ENCODE peak calls at places on chromosomes 16 and 17, in seven cellular contexts. N, C, V, O, K, M and R are unnamed samples.
A peak's percentile ranks its signal among the peaks of the same experiment; 100 is the strongest.

GRCh38 chr16:70696952-70697600 is 11.2 kb upstream of the MTSS2 start:
- DNase-seq in N (no peak), C (no peak), V (no peak), O (no peak), K (peak; percentile 65), M (no peak), R (peak; percentile 67)

GRCh38 chr16:86429663-86430062 is 80.7 kb upstream of the FOXF1 start:
- DNase-seq in N (no peak), C (no peak), V (no peak), O (no peak), K (no peak), M (no peak), R (no peak)

GRCh38 chr17:17809527-17810373 is 27.0 kb downstream of the SREBF1 start:
- DNase-seq in N (no peak), C (no peak), V (no peak), O (no peak), K (no peak), M (peak; percentile 39), R (no peak)

GRCh38 chr17:70081885-70082284 is 6.9 kb downstream of the KCNJ16 start:
- DNase-seq in N (no peak), C (no peak), V (no peak), O (no peak), K (no peak), M (no peak), R (no peak)

GRCh38 chr17:78448356-78448993 is 70.0 kb downstream of the PGS1 start:
- DNase-seq in N (no peak), C (no peak), V (no peak), O (no peak), K (no peak), M (no peak), R (no peak)

GRCh38 chr17:57708401-57708800 is 36.7 kb downstream of the CCDC182 start:
- DNase-seq in N (no peak), C (no peak), V (no peak), O (no peak), K (no peak), M (no peak), R (no peak)

GRCh38 chr17:35257080-35257701 is 14.3 kb downstream of the SLFN5 start:
- DNase-seq in N (no peak), C (no peak), V (no peak), O (peak; percentile 61), K (no peak), M (peak; percentile 59), R (no peak)

GRCh38 chr17:7254511-7254910 is 2.5 kb downstream of the ELP5 start:
- DNase-seq in N (no peak), C (no peak), V (no peak), O (no peak), K (no peak), M (no peak), R (no peak)

GRCh38 chr16:4117250-4117578 is 972 bp upstream of the ADCY9 start:
- DNase-seq in N (no peak), C (no peak), V (no peak), O (no peak), K (no peak), M (no peak), R (no peak)

GRCh38 chr17:7477392-7478275 is 1.8 kb downstream of the ZBTB4 start:
- DNase-seq in N (peak; percentile 69), C (no peak), V (peak; percentile 59), O (peak; percentile 85), K (peak; percentile 56), M (peak; percentile 72), R (no peak)

GRCh38 chr17:57889892-57890856 is 40.3 kb upstream of the MRPS23 start:
- DNase-seq in N (peak; percentile 98), C (no peak), V (peak; percentile 93), O (peak; percentile 58), K (peak; percentile 88), M (peak; percentile 41), R (no peak)

GRCh38 chr17:31726980-31727427 is 132.0 kb downstream of the COPRS start:
- DNase-seq in N (no peak), C (no peak), V (no peak), O (peak; percentile 78), K (no peak), M (no peak), R (no peak)

GRCh38 chr16:49484454-49484853 is 110.8 kb downstream of the C16orf78 start:
- DNase-seq in N (peak; percentile 91), C (no peak), V (peak; percentile 77), O (no peak), K (peak; percentile 33), M (no peak), R (no peak)

GRCh38 chr16:56776562-56776961 is 46.6 kb downstream of the NUP93 start:
- DNase-seq in N (peak; percentile 44), C (no peak), V (no peak), O (no peak), K (no peak), M (no peak), R (no peak)

GRCh38 chr17:75720656-75721462 is at the start of gene ITGB4:
- DNase-seq in N (no peak), C (peak; percentile 66), V (no peak), O (no peak), K (peak; percentile 77), M (no peak), R (peak; percentile 66)

GRCh38 chr17:48162305-48162934 is 54.9 kb downstream of the SNX11 start:
- DNase-seq in N (no peak), C (no peak), V (no peak), O (no peak), K (no peak), M (no peak), R (no peak)

DNA sequence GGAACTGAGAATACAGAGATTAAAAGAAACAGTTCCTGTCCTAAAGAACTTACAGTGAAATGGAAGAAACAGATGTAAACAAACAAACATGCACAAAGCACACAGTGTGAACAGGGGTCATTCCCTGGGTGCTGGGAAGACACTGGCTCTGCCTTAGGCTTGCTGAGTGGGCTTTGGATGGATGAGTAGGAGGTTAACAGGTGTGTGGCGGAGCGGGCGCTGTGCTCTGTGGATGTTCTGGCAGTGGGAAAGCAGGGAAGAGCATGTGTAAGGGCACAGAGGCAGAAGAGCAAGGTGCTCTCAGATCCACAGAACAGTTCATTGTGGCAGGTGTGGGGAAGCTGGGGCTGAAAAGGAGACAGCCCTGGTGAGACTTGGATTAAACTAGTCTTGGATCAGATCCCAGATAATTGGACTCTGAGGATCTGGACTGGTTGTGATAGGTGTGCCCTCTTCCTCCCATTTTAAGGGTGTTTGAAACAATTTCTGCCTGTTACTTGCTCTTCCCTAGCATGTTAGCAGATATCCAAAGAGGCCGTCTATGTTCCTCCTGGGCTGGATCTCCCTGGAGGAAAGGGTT is 8.1 kb downstream of the HROB start:
- DNase-seq in N (no peak), C (no peak), V (no peak), O (no peak), K (no peak), M (no peak), R (no peak)
- H3K27ac ChIP-seq in N (no peak overlapping the region), C (no peak overlapping the region), V (no peak overlapping the region), O (no peak overlapping the region), K (no peak overlapping the region), M (no peak overlapping the region), R (no peak overlapping the region)

GRCh38 chr17:50358177-50358576 is 12.3 kb downstream of the XYLT2 start:
- DNase-seq in N (no peak), C (no peak), V (no peak), O (no peak), K (no peak), M (no peak), R (no peak)
- H3K4me3 ChIP-seq in N (no peak overlapping the region), C (no peak overlapping the region), V (no peak overlapping the region), O (no peak overlapping the region), K (no peak overlapping the region), M (no peak overlapping the region), R (no peak overlapping the region)

GRCh38 chr17:81128338-81128737 is 37.0 kb upstream of the PVALEF start:
- DNase-seq in N (no peak), C (no peak), V (no peak), O (no peak), K (no peak), M (no peak), R (no peak)

GRCh38 chr17:81130385-81131288 is 34.7 kb upstream of the PVALEF start:
- DNase-seq in N (no peak), C (no peak), V (no peak), O (no peak), K (no peak), M (no peak), R (no peak)

GRCh38 chr17:81128774-81129173 is 36.5 kb upstream of the PVALEF start:
- DNase-seq in N (no peak), C (no peak), V (no peak), O (no peak), K (no peak), M (no peak), R (no peak)

GRCh38 chr17:81129711-81130367 is 35.5 kb upstream of the PVALEF start:
- DNase-seq in N (no peak), C (no peak), V (no peak), O (no peak), K (no peak), M (no peak), R (no peak)

GRCh38 chr17:81129289-81129688 is 36.0 kb upstream of the PVALEF start:
- DNase-seq in N (no peak), C (no peak), V (no peak), O (no peak), K (no peak), M (no peak), R (no peak)
- H3K27ac ChIP-seq in N (no peak overlapping the region), C (no peak overlapping the region), V (no peak overlapping the region), O (no peak overlapping the region), K (no peak overlapping the region), M (no peak overlapping the region), R (no peak overlapping the region)

GRCh38 chr17:44942456-44942855 is 5.1 kb downstream of the KIF18B start:
- DNase-seq in N (no peak), C (no peak), V (no peak), O (no peak), K (no peak), M (no peak), R (no peak)

GRCh38 chr17:44940768-44941167 is 6.8 kb downstream of the KIF18B start:
- DNase-seq in N (no peak), C (no peak), V (no peak), O (no peak), K (no peak), M (no peak), R (no peak)

GRCh38 chr17:44941712-44942331 is 5.8 kb downstream of the KIF18B start:
- DNase-seq in N (no peak), C (no peak), V (no peak), O (no peak), K (no peak), M (no peak), R (no peak)

GRCh38 chr17:44935116-44935515 is 12.5 kb downstream of the KIF18B start:
- DNase-seq in N (no peak), C (no peak), V (no peak), O (no peak), K (no peak), M (no peak), R (peak; percentile 26)

DNA sequence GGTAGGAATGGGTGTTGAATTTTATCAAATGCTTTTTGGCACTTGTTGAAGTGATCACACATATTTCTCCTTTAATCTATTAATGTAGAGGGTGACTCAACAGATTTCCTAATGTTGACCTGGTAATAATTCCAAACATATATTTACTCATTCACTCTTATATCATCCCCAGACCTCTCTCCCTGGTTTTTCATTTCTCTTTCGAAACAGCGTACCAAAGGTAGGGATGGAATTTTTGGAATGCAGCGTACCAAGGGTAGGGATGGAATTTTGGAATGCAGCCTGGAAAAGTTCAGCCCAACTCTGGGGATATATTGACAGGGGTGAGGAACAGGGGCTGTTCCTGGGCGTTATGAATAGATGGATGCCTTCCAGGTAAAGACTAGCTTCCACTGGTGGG is 7.3 kb downstream of the KIF18B start:
- DNase-seq in N (no peak), C (no peak), V (no peak), O (peak; percentile 60), K (no peak), M (no peak), R (no peak)
- H3K4me3 ChIP-seq in N (no peak overlapping the region), C (no peak overlapping the region), V (no peak overlapping the region), O (no peak overlapping the region), K (no peak overlapping the region), M (no peak overlapping the region), R (no peak overlapping the region)